ENCODE peak calls at places on chromosomes 7 and 10, in four cellular contexts. One of them, this sample, is unnamed.

GRCh38 chr10:100967332-100967731 is 2.0 kb upstream of the SEMA4G start:
- DNase-seq in AG09319: no peak
- DNase-seq in mammary epithelial cell: no peak
- DNase-seq in mesothelial cell of epicardium: no peak
- DNase-seq in this sample: no peak

GRCh38 chr7:107788662-107789061 is 14.4 kb downstream of the SLC26A3 start:
- DNase-seq in AG09319: no peak
- DNase-seq in mammary epithelial cell: no peak
- DNase-seq in mesothelial cell of epicardium: no peak
- DNase-seq in this sample: no peak

GRCh38 chr10:3935141-3935540 is 150.1 kb upstream of the KLF6 start:
- DNase-seq in AG09319: no peak
- DNase-seq in mammary epithelial cell: peak
- DNase-seq in mesothelial cell of epicardium: no peak
- DNase-seq in this sample: no peak

GRCh38 chr7:66696774-66697191 is 43.8 kb upstream of the RABGEF1 start:
- DNase-seq in AG09319: no peak
- DNase-seq in mammary epithelial cell: peak
- DNase-seq in mesothelial cell of epicardium: no peak
- DNase-seq in this sample: no peak

GRCh38 chr7:131604841-131605279 is 48.4 kb upstream of the PODXL start:
- DNase-seq in AG09319: peak
- DNase-seq in mammary epithelial cell: peak
- DNase-seq in mesothelial cell of epicardium: no peak
- DNase-seq in this sample: peak

GRCh38 chr10:78551184-78552005 is 517.4 kb upstream of the ZMIZ1 start:
- DNase-seq in AG09319: no peak
- DNase-seq in mammary epithelial cell: no peak
- DNase-seq in mesothelial cell of epicardium: no peak
- DNase-seq in this sample: no peak

GRCh38 chr7:55420535-55420934 is 55.4 kb downstream of the LANCL2 start:
- DNase-seq in AG09319: peak
- DNase-seq in mammary epithelial cell: no peak
- DNase-seq in mesothelial cell of epicardium: no peak
- DNase-seq in this sample: no peak

GRCh38 chr7:104074529-104074928 is 85.1 kb upstream of the RELN start:
- DNase-seq in AG09319: no peak
- DNase-seq in mammary epithelial cell: peak
- DNase-seq in mesothelial cell of epicardium: no peak
- DNase-seq in this sample: no peak

GRCh38 chr10:1266033-1266802 is 210.0 kb downstream of the WDR37 start:
- DNase-seq in AG09319: no peak
- DNase-seq in mammary epithelial cell: no peak
- DNase-seq in mesothelial cell of epicardium: no peak
- DNase-seq in this sample: no peak

GRCh38 chr10:104694074-104694473 is 53.0 kb downstream of the SORCS3 start:
- DNase-seq in AG09319: no peak
- DNase-seq in mammary epithelial cell: no peak
- DNase-seq in mesothelial cell of epicardium: no peak
- DNase-seq in this sample: no peak

GRCh38 chr7:149209518-149210269 is 14.3 kb downstream of the ZNF282 start:
- DNase-seq in AG09319: no peak
- DNase-seq in mammary epithelial cell: peak
- DNase-seq in mesothelial cell of epicardium: no peak
- DNase-seq in this sample: peak

GRCh38 chr7:12062062-12062461 is 149.0 kb upstream of the TMEM106B start:
- DNase-seq in AG09319: no peak
- DNase-seq in mammary epithelial cell: no peak
- DNase-seq in mesothelial cell of epicardium: no peak
- DNase-seq in this sample: no peak

GRCh38 chr10:48254745-48255144 is 19.8 kb downstream of the FRMPD2 start:
- DNase-seq in AG09319: no peak
- DNase-seq in mammary epithelial cell: no peak
- DNase-seq in mesothelial cell of epicardium: no peak
- DNase-seq in this sample: no peak

GRCh38 chr10:7170626-7171322 is 240.1 kb downstream of the SFMBT2 start:
- DNase-seq in AG09319: no peak
- DNase-seq in mammary epithelial cell: no peak
- DNase-seq in mesothelial cell of epicardium: no peak
- DNase-seq in this sample: no peak

GRCh38 chr7:107170051-107170661 is 1.4 kb downstream of the HBP1 start:
- DNase-seq in AG09319: no peak
- DNase-seq in mammary epithelial cell: no peak
- DNase-seq in mesothelial cell of epicardium: no peak
- DNase-seq in this sample: no peak

GRCh38 chr7:70384891-70385290 is 747.1 kb upstream of the GALNT17 start:
- DNase-seq in AG09319: peak
- DNase-seq in mammary epithelial cell: peak
- DNase-seq in mesothelial cell of epicardium: no peak
- DNase-seq in this sample: no peak

GRCh38 chr10:78196964-78197363 is 163.3 kb downstream of the RPS24 start:
- DNase-seq in AG09319: no peak
- DNase-seq in mammary epithelial cell: peak
- DNase-seq in mesothelial cell of epicardium: no peak
- DNase-seq in this sample: no peak

GRCh38 chr7:142000244-142000643 is 4.6 kb downstream of the MGAM start:
- DNase-seq in AG09319: no peak
- DNase-seq in mammary epithelial cell: peak
- DNase-seq in mesothelial cell of epicardium: no peak
- DNase-seq in this sample: no peak

GRCh38 chr10:37703833-37704382 is 153.5 kb downstream of the ZNF248 start:
- DNase-seq in AG09319: no peak
- DNase-seq in mammary epithelial cell: no peak
- DNase-seq in mesothelial cell of epicardium: peak
- DNase-seq in this sample: no peak

GRCh38 chr7:110421490-110422241 is 669.3 kb upstream of the LRRN3 start:
- DNase-seq in AG09319: no peak
- DNase-seq in mammary epithelial cell: no peak
- DNase-seq in mesothelial cell of epicardium: no peak
- DNase-seq in this sample: no peak

GRCh38 chr7:5218564-5219360 is 28.7 kb downstream of the WIPI2 start:
- DNase-seq in AG09319: no peak
- DNase-seq in mammary epithelial cell: no peak
- DNase-seq in mesothelial cell of epicardium: no peak
- DNase-seq in this sample: no peak

GRCh38 chr7:113179313-113179712 is 61.0 kb upstream of the SMIM30 start:
- DNase-seq in AG09319: no peak
- DNase-seq in mammary epithelial cell: peak
- DNase-seq in mesothelial cell of epicardium: no peak
- DNase-seq in this sample: peak

GRCh38 chr7:79620291-79620690 is 166.8 kb upstream of the MAGI2 start:
- DNase-seq in AG09319: no peak
- DNase-seq in mammary epithelial cell: peak
- DNase-seq in mesothelial cell of epicardium: no peak
- DNase-seq in this sample: no peak

GRCh38 chr7:132009778-132010177 is 453.4 kb upstream of the PODXL start:
- DNase-seq in AG09319: no peak
- DNase-seq in mammary epithelial cell: no peak
- DNase-seq in mesothelial cell of epicardium: no peak
- DNase-seq in this sample: no peak

GRCh38 chr7:100384623-100385372 is 11.5 kb downstream of the PILRA start:
- DNase-seq in AG09319: no peak
- DNase-seq in mammary epithelial cell: no peak
- DNase-seq in mesothelial cell of epicardium: no peak
- DNase-seq in this sample: no peak

This sample was measured in trophoblast cell.